ENCODE peak calls at places on chromosomes 16 and 17, in four cellular contexts. B, N, G and R are unnamed samples.

GRCh38 chr16:50093607-50094570 is 28.1 kb downstream of the HEATR3 start:
- DNase-seq in B (no peak), N (no peak), G (no peak), R (no peak)

GRCh38 chr16:17467923-17468540 is 2.7 kb downstream of the XYLT1 start:
- DNase-seq in B (peak), N (peak), G (peak), R (peak)

GRCh38 chr17:31738488-31738887 is 120.6 kb downstream of the COPRS start:
- DNase-seq in B (no peak), N (no peak), G (no peak), R (no peak)

GRCh38 chr16:11105038-11105903 is 150.7 kb downstream of the SOCS1 start:
- DNase-seq in B (no peak), N (peak), G (peak), R (no peak)

GRCh38 chr17:16081507-16082087 is 82.0 kb downstream of the TTC19 start:
- DNase-seq in B (no peak), N (no peak), G (peak), R (no peak)

GRCh38 chr16:83895243-83895642 is 3.7 kb upstream of the MLYCD start:
- DNase-seq in B (no peak), N (no peak), G (no peak), R (no peak)

GRCh38 chr16:66511615-66512500 is 38.1 kb downstream of the TK2 start:
- DNase-seq in B (no peak), N (peak), G (peak), R (peak)

GRCh38 chr16:47886631-47887415 is 269.0 kb downstream of the ABCC12 start:
- DNase-seq in B (no peak), N (no peak), G (peak), R (no peak)

GRCh38 chr17:15947976-15948752 is 3.2 kb downstream of the ADORA2B start:
- DNase-seq in B (no peak), N (no peak), G (no peak), R (no peak)

GRCh38 chr17:64331946-64332493 is 58.6 kb downstream of the PECAM1 start:
- DNase-seq in B (no peak), N (no peak), G (peak), R (no peak)

GRCh38 chr16:12111223-12111622 is 134.7 kb downstream of the SNX29 start:
- DNase-seq in B (no peak), N (no peak), G (no peak), R (no peak)

GRCh38 chr16:53629607-53630312 is 73.9 kb downstream of the RPGRIP1L start:
- DNase-seq in B (no peak), N (no peak), G (no peak), R (no peak)

GRCh38 chr17:47413872-47414271 is 90.1 kb downstream of the EFCAB13 start:
- DNase-seq in B (no peak), N (peak), G (no peak), R (no peak)

GRCh38 chr17:278055-279028 is 74.3 kb downstream of the RPH3AL start:
- DNase-seq in B (no peak), N (no peak), G (no peak), R (no peak)

GRCh38 chr16:64364894-64365293 is 757.0 kb downstream of the CDH11 start:
- DNase-seq in B (no peak), N (peak), G (no peak), R (no peak)

GRCh38 chr17:59141860-59142259 is 13.1 kb downstream of the SKA2 start:
- DNase-seq in B (no peak), N (no peak), G (no peak), R (no peak)

GRCh38 chr17:64466019-64466735 is 17.3 kb downstream of the MILR1 start:
- DNase-seq in B (no peak), N (no peak), G (peak), R (no peak)

GRCh38 chr16:67539271-67539670 is 10.6 kb downstream of the RIPOR1 start:
- DNase-seq in B (no peak), N (no peak), G (peak), R (no peak)

GRCh38 chr17:45052052-45052772 is 780 bp upstream of the DCAKD start:
- DNase-seq in B (peak), N (no peak), G (peak), R (peak)

GRCh38 chr16:66365588-66365987 is 903 bp upstream of the CDH5 start:
- DNase-seq in B (no peak), N (peak), G (no peak), R (no peak)

GRCh38 chr16:57594531-57595031 is 33.8 kb upstream of the ADGRG1 start:
- DNase-seq in B (no peak), N (no peak), G (no peak), R (no peak)

GRCh38 chr17:76240461-76241204 is at the start of gene RNF157:
- DNase-seq in B (peak), N (peak), G (peak), R (peak)

GRCh38 chr17:7403043-7403901 is 625 bp downstream of the TMEM256 start:
- DNase-seq in B (peak), N (no peak), G (peak), R (no peak)

GRCh38 chr17:7405882-7406825 is 1.5 kb upstream of the NLGN2 start:
- DNase-seq in B (no peak), N (no peak), G (peak), R (no peak)

GRCh38 chr17:7405413-7405881 is 1.6 kb upstream of the TMEM256 start:
- DNase-seq in B (no peak), N (no peak), G (peak), R (no peak)

GRCh38 chr17:7403902-7404736 is at the start of gene TMEM256:
- DNase-seq in B (peak), N (peak), G (peak), R (peak)

DNA sequence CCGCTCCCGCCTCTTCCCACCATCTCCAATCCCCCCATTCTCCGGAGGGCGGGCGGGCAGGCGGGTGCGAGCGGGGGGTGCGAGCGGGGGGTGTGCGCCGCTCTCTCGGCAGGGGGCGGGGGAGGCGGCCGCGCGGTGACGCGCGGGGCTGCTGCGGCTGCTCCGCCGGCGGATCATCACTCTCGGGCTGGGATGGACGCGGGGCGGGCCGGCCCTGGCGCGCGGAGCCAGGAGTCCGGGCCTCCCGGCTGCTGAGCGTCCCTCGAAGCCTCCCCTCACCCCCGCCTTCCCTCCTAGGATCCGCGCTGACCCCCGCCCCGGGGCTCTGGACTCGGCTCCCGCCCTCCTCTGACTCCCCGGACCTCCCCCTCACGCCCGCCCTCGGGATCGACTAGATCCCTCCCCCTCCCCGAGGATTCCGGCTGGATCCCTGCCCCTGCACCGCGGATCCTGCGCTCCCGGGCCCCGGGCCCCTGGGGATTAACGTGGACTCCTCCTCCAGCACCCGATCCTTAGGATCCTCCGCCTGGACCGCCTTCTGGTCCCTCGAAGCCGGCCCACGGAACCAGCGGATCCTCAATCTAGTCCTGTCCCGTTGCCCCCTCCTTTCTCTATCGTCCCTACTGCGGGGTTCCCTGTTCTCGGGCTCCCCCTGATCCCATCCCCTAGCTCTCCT is 978 bp upstream of the TMEM256 start:
- DNase-seq in B (peak), N (no peak), G (peak), R (peak)
- H3K4ac ChIP-seq in B (peak), N (peak), G (peak), R (no peak)

GRCh38 chr16:28491080-28491969 is 549 bp downstream of the CLN3 start:
- DNase-seq in B (peak), N (no peak), G (peak), R (peak)
- H3K4ac ChIP-seq in B (no peak), N (peak), G (no peak), R (no peak)

DNA sequence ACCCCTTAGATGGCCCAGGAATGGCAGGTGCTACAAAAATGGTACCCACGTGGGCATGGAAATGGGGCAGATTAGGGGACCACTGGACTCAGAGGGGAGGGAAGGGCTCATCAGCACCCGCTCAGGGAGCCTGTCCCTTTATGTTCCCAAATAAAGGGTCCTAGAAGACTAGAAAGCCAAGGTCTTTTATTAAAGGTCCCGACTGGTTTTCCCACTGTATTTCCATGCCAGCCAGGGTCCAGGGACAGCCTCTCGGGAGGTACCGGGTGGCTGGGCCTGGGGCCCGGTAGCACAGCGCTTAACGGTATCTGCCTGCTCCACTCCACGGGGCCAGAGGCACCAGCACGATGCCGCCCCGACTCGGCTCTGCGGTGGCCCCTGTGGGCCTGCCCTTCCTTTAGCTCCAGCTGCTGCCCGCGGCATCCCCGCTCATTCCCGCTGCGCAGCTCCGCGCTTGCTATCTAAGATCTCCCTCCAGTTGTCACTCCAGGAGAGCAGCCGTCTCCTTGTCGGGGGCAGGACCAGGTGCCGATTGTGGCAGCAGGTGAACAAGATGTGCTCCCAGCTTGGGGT is 1.4 kb downstream of the NT5C start:
- DNase-seq in B (no peak), N (no peak), G (no peak), R (no peak)
- H3K4ac ChIP-seq in B (no peak), N (no peak), G (no peak), R (no peak)

GRCh38 chr16:31134625-31135534 is 647 bp downstream of the PRSS8 start:
- DNase-seq in B (no peak), N (no peak), G (peak), R (peak)
- H3K4ac ChIP-seq in B (peak), N (no peak), G (peak), R (no peak)

GRCh38 chr16:88380099-88380498 is 2.7 kb upstream of the ZNF469 start:
- DNase-seq in B (no peak), N (no peak), G (no peak), R (no peak)
- H3K4ac ChIP-seq in B (no peak), N (peak), G (no peak), R (no peak)

DNA sequence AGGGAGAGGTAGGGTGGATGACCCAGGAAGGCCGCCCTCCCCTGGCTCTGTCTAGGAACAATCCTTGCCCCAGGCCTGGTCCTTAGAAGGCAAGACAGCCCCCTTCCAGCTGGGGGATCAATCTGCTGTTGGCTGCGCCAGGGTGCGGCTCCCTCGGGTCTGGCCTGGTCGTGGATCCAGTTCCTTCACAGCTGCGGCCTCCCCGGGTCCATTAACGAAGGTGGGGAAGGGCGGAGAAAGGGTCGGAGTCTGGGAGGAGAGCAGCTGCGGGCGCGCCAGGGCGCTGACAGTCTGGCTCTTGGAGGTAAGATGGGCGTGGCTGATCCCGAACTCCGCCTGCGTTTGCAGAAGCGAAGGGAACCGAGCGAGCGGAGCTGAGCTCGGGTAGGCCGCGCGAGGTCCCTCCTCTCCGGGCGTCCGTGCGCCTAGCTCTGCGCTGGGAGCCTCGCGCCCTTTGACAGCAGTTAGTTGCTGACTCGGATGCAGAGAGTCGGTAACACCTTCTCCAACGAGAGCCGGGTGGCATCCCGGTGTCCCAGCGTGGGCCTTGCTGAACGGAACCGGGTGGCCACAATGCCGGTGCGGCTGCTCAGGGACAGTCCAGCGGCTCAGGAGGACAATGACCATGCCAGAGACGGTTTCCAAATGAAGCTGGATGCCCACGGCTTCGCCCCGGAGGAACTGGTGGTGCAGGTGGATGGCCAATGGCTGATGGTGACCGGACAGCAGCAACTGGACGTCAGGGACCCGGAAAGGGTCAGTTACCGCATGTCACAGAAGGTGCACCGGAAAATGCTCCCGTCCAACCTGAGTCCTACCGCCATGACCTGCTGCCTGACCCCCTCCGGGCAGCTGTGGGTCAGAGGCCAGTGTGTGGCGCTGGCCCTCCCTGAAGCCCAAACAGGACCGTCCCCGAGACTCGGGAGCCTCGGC is at the start of gene HSPB9:
- DNase-seq in B (no peak), N (no peak), G (peak), R (peak)
- H3K4ac ChIP-seq in B (no peak), N (no peak), G (peak), R (no peak)